ENCODE peak calls at places on chromosome 17, in ten cellular contexts. Y is OCI-LY7; E is endothelial cell; Q is MM.1S; P is tibial nerve; R is cardiac fibroblast; J is WTC11; C is CD8-positive, alpha-beta T cell; X is heart right ventricle; L is cardiac muscle cell. M is an unnamed sample.

GRCh38 chr17:14301761-14302401 is 1.0 kb downstream of the HS3ST3B1 start:
- DNase-seq in Y (peak; percentile 26), E (peak; percentile 36), Q (no peak), P (no peak), R (peak; percentile 63), J (no peak), C (peak; percentile 55), X (no peak), L (peak; percentile 64), M (peak; percentile 54)

GRCh38 chr17:1058423-1059130 is 61.6 kb downstream of the TIMM22 start:
- DNase-seq in Y (peak; percentile 32), E (peak; percentile 58), Q (peak; percentile 46), P (peak; percentile 32), R (peak; percentile 66), J (peak; percentile 77), C (peak; percentile 26), X (peak; percentile 46), L (peak; percentile 47), M (peak; percentile 51)

GRCh38 chr17:858941-859452 is 76.8 kb downstream of the MRM3 start:
- DNase-seq in Y (no peak), E (no peak), Q (no peak), P (no peak), R (no peak), J (no peak), C (no peak), X (no peak), L (no peak), M (no peak)

GRCh38 chr17:42387221-42387657 is 1.0 kb downstream of the STAT3 start:
- DNase-seq in Y (no peak), E (no peak), Q (no peak), P (no peak), R (peak; percentile 84), J (no peak), C (peak; percentile 18), X (no peak), L (peak; percentile 94), M (no peak)

GRCh38 chr17:64972611-64973010 is 53.3 kb upstream of the LRRC37A3 start:
- DNase-seq in Y (no peak), E (no peak), Q (no peak), P (no peak), R (no peak), J (no peak), C (no peak), X (no peak), L (no peak), M (no peak)

GRCh38 chr17:66947311-66947710 is 17.2 kb upstream of the CACNG4 start:
- DNase-seq in Y (no peak), E (no peak), Q (no peak), P (no peak), R (no peak), J (peak; percentile 1), C (no peak), X (no peak), L (no peak), M (no peak)

GRCh38 chr17:38660097-38661026 is 14.4 kb downstream of the EPOP start:
- DNase-seq in Y (no peak), E (no peak), Q (no peak), P (no peak), R (no peak), J (no peak), C (no peak), X (no peak), L (no peak), M (no peak)

GRCh38 chr17:19728114-19728495 is 11.7 kb upstream of the SLC47A2 start:
- DNase-seq in Y (no peak), E (no peak), Q (no peak), P (peak; percentile 80), R (peak; percentile 82), J (no peak), C (no peak), X (peak; percentile 77), L (peak; percentile 89), M (no peak)

GRCh38 chr17:81684442-81684911 is 666 bp downstream of the HGS start:
- DNase-seq in Y (peak; percentile 27), E (no peak), Q (no peak), P (no peak), R (peak; percentile 90), J (no peak), C (no peak), X (no peak), L (no peak), M (peak; percentile 29)

GRCh38 chr17:76519667-76520066 is 17.8 kb downstream of the CYGB start:
- DNase-seq in Y (no peak), E (no peak), Q (no peak), P (no peak), R (no peak), J (no peak), C (no peak), X (no peak), L (no peak), M (no peak)

GRCh38 chr17:9522074-9522473 is 53.5 kb downstream of the STX8 start:
- DNase-seq in Y (peak; percentile 24), E (peak; percentile 30), Q (peak; percentile 45), P (peak; percentile 18), R (peak; percentile 79), J (no peak), C (no peak), X (peak; percentile 23), L (peak; percentile 75), M (peak; percentile 46)

DNA sequence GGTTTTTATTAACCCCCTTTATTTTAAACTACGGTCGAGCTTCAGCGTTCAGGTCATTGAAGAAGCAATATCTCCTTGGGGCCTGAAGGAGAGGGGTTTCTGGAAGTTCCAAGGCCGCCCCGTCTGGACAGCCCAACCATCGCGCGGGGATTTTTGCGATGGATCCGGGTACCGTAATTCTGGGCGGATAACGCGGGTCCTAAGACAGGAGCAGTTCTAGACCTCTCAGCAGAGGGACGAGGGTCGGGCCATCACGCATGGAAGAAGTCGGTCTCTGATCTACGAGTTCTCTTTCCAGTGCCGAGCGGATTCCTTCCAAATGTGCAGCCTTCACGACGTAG is 3.6 kb downstream of the BORCS6 start:
- DNase-seq in Y (no peak), E (no peak), Q (no peak), P (no peak), R (no peak), J (no peak), C (no peak), X (no peak), L (no peak), M (no peak)
- TF ChIP-seq CTCF in Y (no peak), E (no peak), Q (no peak), P (no peak), R (no peak), J (no peak), C (no peak), X (peak; percentile 47), L (no peak), M (no peak)

GRCh38 chr17:32335647-32336046 is 6.3 kb downstream of the C17orf75 start:
- DNase-seq in Y (no peak), E (no peak), Q (no peak), P (no peak), R (peak; percentile 86), J (no peak), C (no peak), X (no peak), L (peak; percentile 47), M (no peak)

GRCh38 chr17:32345953-32346600 is 3.9 kb upstream of the ZNF207 start:
- DNase-seq in Y (no peak), E (no peak), Q (no peak), P (no peak), R (no peak), J (no peak), C (no peak), X (no peak), L (no peak), M (no peak)

GRCh38 chr17:32341857-32342602 is at the start of gene C17orf75:
- DNase-seq in Y (peak; percentile 86), E (peak; percentile 58), Q (peak; percentile 80), P (peak; percentile 63), R (peak; percentile 82), J (peak; percentile 88), C (peak; percentile 78), X (peak; percentile 81), L (peak; percentile 84), M (peak; percentile 80)

GRCh38 chr17:32342603-32343325 is 791 bp upstream of the C17orf75 start:
- DNase-seq in Y (no peak), E (no peak), Q (no peak), P (no peak), R (no peak), J (no peak), C (no peak), X (no peak), L (no peak), M (no peak)

DNA sequence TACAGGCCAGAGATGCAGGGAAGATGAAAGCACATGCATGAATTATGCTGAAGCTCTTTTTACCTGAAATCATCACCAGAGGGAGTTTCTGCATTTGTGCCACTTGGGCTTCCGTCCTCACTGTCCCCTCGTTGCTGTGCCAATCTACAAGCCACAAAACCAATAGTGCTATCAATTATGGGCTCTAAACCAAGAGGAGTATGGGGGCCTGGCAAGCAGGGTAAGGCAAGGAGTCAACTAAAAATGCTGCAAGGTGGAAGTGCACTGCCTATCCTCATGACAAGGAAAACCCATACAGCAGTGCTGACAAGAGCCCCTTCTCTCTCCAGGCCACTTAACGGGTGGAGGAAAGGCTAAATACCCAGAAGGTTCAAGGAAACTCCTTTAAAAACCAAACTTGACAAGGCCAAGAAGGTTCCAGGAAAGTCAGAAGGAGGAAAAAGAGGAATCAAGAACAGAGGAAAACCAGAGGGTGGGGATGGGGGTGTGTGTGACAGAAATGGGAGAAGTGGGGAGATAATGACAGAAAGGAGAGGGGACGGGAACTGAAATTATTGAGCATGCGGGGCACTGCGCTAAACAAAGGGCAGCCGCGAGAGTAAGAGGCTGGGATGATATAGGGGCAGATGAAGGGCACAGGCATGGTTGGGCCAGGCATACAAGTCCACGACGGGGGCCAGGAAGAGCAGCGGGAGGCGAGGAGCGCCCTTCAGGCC is 674 bp downstream of the C17orf75 start:
- DNase-seq in Y (peak; percentile 71), E (no peak), Q (peak; percentile 72), P (no peak), R (peak; percentile 36), J (no peak), C (peak; percentile 51), X (no peak), L (no peak), M (peak; percentile 52)
- TF ChIP-seq CTCF in Y (peak; percentile 62), E (no peak), Q (peak; percentile 42), P (peak; percentile 11), R (no peak), J (peak; percentile 21), C (peak; percentile 34), X (no peak), L (no peak), M (no peak)

DNA sequence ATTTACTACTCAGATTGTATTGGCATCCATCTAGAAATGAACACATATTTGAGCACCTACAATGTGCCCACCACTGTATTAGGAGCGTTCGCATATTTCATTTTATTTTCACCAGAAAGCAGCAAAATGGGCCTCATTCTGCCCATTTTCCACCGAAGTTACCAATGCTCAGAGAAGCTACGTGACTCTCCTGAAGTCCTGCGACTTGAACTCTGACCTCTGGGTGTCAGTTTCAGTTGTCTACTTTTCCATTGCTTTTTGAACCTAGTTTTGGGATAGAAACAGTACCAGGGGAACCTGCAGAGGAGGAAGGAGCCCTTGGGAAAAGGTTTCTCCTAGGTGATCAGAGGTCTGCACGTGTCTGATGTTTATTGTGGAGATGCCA is 139.1 kb upstream of the SDK2 start:
- DNase-seq in Y (no peak), E (no peak), Q (no peak), P (no peak), R (no peak), J (no peak), C (no peak), X (no peak), L (no peak), M (no peak)
- TF ChIP-seq CTCF in Y (peak; percentile 29), E (no peak), Q (no peak), P (no peak), R (no peak), J (no peak), C (no peak), X (no peak), L (no peak), M (no peak)

GRCh38 chr17:79970576-79971068 is 65.0 kb downstream of the TBC1D16 start:
- DNase-seq in Y (peak; percentile 82), E (peak; percentile 34), Q (peak; percentile 67), P (no peak), R (peak; percentile 53), J (peak; percentile 66), C (no peak), X (no peak), L (peak; percentile 52), M (no peak)
- TF ChIP-seq CTCF in Y (peak; percentile 96), E (peak; percentile 55), Q (peak; percentile 73), P (no peak), R (peak; percentile 36), J (peak; percentile 75), C (peak; percentile 44), X (peak; percentile 47), L (peak; percentile 49), M (peak; percentile 77)

M was measured in GM13977.